ENCODE peak calls at places on chromosomes 2 and 18, in eight cellular contexts. One of them, this sample, is unnamed.

GRCh38 chr2:234164499-234165409 is 114.3 kb downstream of the SPP2 start:
- DNase-seq in posterior cingulate gyrus: no peak
- DNase-seq in stimulated activated CD8-positive, alpha-beta memory T cell treated with anti-CD3 and anti-CD28 coated beads, Interleukin-7, amount 100 ng/mL, for 1 hour: peak; percentile 14
- DNase-seq in stimulated activated naive CD8-positive, alpha-beta T cell treated with anti-CD3 and anti-CD28 coated beads, Interleukin-15, Interleukin-2, amounts not matched to agents 100 U/mL and 50 U/mL, for 24 hours: peak; percentile 64
- DNase-seq in astrocyte of the cerebellum: no peak
- DNase-seq in COR-L47: no peak
- DNase-seq in activated CD4-positive, alpha-beta T cell treated with anti-CD3 and anti-CD28 coated beads for 36 hours: peak; percentile 56
- DNase-seq in adrenal gland: no peak
- DNase-seq in this sample: peak; percentile 61

GRCh38 chr2:232891621-232892071 is 21.6 kb downstream of the SNORC start:
- DNase-seq in posterior cingulate gyrus: no peak
- DNase-seq in stimulated activated CD8-positive, alpha-beta memory T cell treated with anti-CD3 and anti-CD28 coated beads, Interleukin-7, amount 100 ng/mL, for 1 hour: no peak
- DNase-seq in stimulated activated naive CD8-positive, alpha-beta T cell treated with anti-CD3 and anti-CD28 coated beads, Interleukin-15, Interleukin-2, amounts not matched to agents 100 U/mL and 50 U/mL, for 24 hours: no peak
- DNase-seq in astrocyte of the cerebellum: peak; percentile 24
- DNase-seq in COR-L47: no peak
- DNase-seq in activated CD4-positive, alpha-beta T cell treated with anti-CD3 and anti-CD28 coated beads for 36 hours: no peak
- DNase-seq in adrenal gland: peak; percentile 63
- DNase-seq in this sample: no peak

GRCh38 chr2:157052685-157053224 is 204.8 kb upstream of the GALNT5 start:
- DNase-seq in posterior cingulate gyrus: no peak
- DNase-seq in stimulated activated CD8-positive, alpha-beta memory T cell treated with anti-CD3 and anti-CD28 coated beads, Interleukin-7, amount 100 ng/mL, for 1 hour: no peak
- DNase-seq in stimulated activated naive CD8-positive, alpha-beta T cell treated with anti-CD3 and anti-CD28 coated beads, Interleukin-15, Interleukin-2, amounts not matched to agents 100 U/mL and 50 U/mL, for 24 hours: no peak
- DNase-seq in astrocyte of the cerebellum: peak; percentile 59
- DNase-seq in COR-L47: no peak
- DNase-seq in activated CD4-positive, alpha-beta T cell treated with anti-CD3 and anti-CD28 coated beads for 36 hours: no peak
- DNase-seq in adrenal gland: peak; percentile 45
- DNase-seq in this sample: no peak

GRCh38 chr2:204491528-204491927 is 53.7 kb upstream of the PARD3B start:
- DNase-seq in posterior cingulate gyrus: no peak
- DNase-seq in stimulated activated CD8-positive, alpha-beta memory T cell treated with anti-CD3 and anti-CD28 coated beads, Interleukin-7, amount 100 ng/mL, for 1 hour: no peak
- DNase-seq in stimulated activated naive CD8-positive, alpha-beta T cell treated with anti-CD3 and anti-CD28 coated beads, Interleukin-15, Interleukin-2, amounts not matched to agents 100 U/mL and 50 U/mL, for 24 hours: no peak
- DNase-seq in astrocyte of the cerebellum: peak; percentile 16
- DNase-seq in COR-L47: peak; percentile 93
- DNase-seq in activated CD4-positive, alpha-beta T cell treated with anti-CD3 and anti-CD28 coated beads for 36 hours: no peak
- DNase-seq in adrenal gland: no peak
- DNase-seq in this sample: no peak

GRCh38 chr18:3658529-3658928 is 208.6 kb downstream of the TGIF1 start:
- DNase-seq in posterior cingulate gyrus: no peak
- DNase-seq in stimulated activated CD8-positive, alpha-beta memory T cell treated with anti-CD3 and anti-CD28 coated beads, Interleukin-7, amount 100 ng/mL, for 1 hour: no peak
- DNase-seq in stimulated activated naive CD8-positive, alpha-beta T cell treated with anti-CD3 and anti-CD28 coated beads, Interleukin-15, Interleukin-2, amounts not matched to agents 100 U/mL and 50 U/mL, for 24 hours: no peak
- DNase-seq in astrocyte of the cerebellum: no peak
- DNase-seq in COR-L47: no peak
- DNase-seq in activated CD4-positive, alpha-beta T cell treated with anti-CD3 and anti-CD28 coated beads for 36 hours: no peak
- DNase-seq in adrenal gland: no peak
- DNase-seq in this sample: no peak

GRCh38 chr18:21996261-21996892 is 173.0 kb upstream of the GATA6 start:
- DNase-seq in posterior cingulate gyrus: no peak
- DNase-seq in stimulated activated CD8-positive, alpha-beta memory T cell treated with anti-CD3 and anti-CD28 coated beads, Interleukin-7, amount 100 ng/mL, for 1 hour: no peak
- DNase-seq in stimulated activated naive CD8-positive, alpha-beta T cell treated with anti-CD3 and anti-CD28 coated beads, Interleukin-15, Interleukin-2, amounts not matched to agents 100 U/mL and 50 U/mL, for 24 hours: no peak
- DNase-seq in astrocyte of the cerebellum: no peak
- DNase-seq in COR-L47: no peak
- DNase-seq in activated CD4-positive, alpha-beta T cell treated with anti-CD3 and anti-CD28 coated beads for 36 hours: no peak
- DNase-seq in adrenal gland: peak; percentile 58
- DNase-seq in this sample: no peak

GRCh38 chr2:137467246-137467862 is 496.9 kb upstream of the HNMT start:
- DNase-seq in posterior cingulate gyrus: peak; percentile 23
- DNase-seq in stimulated activated CD8-positive, alpha-beta memory T cell treated with anti-CD3 and anti-CD28 coated beads, Interleukin-7, amount 100 ng/mL, for 1 hour: no peak
- DNase-seq in stimulated activated naive CD8-positive, alpha-beta T cell treated with anti-CD3 and anti-CD28 coated beads, Interleukin-15, Interleukin-2, amounts not matched to agents 100 U/mL and 50 U/mL, for 24 hours: no peak
- DNase-seq in astrocyte of the cerebellum: peak; percentile 1
- DNase-seq in COR-L47: no peak
- DNase-seq in activated CD4-positive, alpha-beta T cell treated with anti-CD3 and anti-CD28 coated beads for 36 hours: peak; percentile 31
- DNase-seq in adrenal gland: peak; percentile 31
- DNase-seq in this sample: peak; percentile 13

GRCh38 chr18:31454066-31454708 is 6.6 kb downstream of the DSG3 start:
- DNase-seq in posterior cingulate gyrus: no peak
- DNase-seq in stimulated activated CD8-positive, alpha-beta memory T cell treated with anti-CD3 and anti-CD28 coated beads, Interleukin-7, amount 100 ng/mL, for 1 hour: no peak
- DNase-seq in stimulated activated naive CD8-positive, alpha-beta T cell treated with anti-CD3 and anti-CD28 coated beads, Interleukin-15, Interleukin-2, amounts not matched to agents 100 U/mL and 50 U/mL, for 24 hours: no peak
- DNase-seq in astrocyte of the cerebellum: peak; percentile 66
- DNase-seq in COR-L47: no peak
- DNase-seq in activated CD4-positive, alpha-beta T cell treated with anti-CD3 and anti-CD28 coated beads for 36 hours: no peak
- DNase-seq in adrenal gland: no peak
- DNase-seq in this sample: no peak

GRCh38 chr2:46909153-46909552 is 6.5 kb downstream of the MCFD2 start:
- DNase-seq in posterior cingulate gyrus: no peak
- DNase-seq in stimulated activated CD8-positive, alpha-beta memory T cell treated with anti-CD3 and anti-CD28 coated beads, Interleukin-7, amount 100 ng/mL, for 1 hour: no peak
- DNase-seq in stimulated activated naive CD8-positive, alpha-beta T cell treated with anti-CD3 and anti-CD28 coated beads, Interleukin-15, Interleukin-2, amounts not matched to agents 100 U/mL and 50 U/mL, for 24 hours: no peak
- DNase-seq in astrocyte of the cerebellum: no peak
- DNase-seq in COR-L47: no peak
- DNase-seq in activated CD4-positive, alpha-beta T cell treated with anti-CD3 and anti-CD28 coated beads for 36 hours: no peak
- DNase-seq in adrenal gland: no peak
- DNase-seq in this sample: peak; percentile 80